ENCODE peak calls at places on chromosomes 5 and 9, in nine cellular contexts. One of them, this sample, is unnamed.

GRCh38 chr5:180873628-180874520 is 12.8 kb upstream of the ZFP62 start:
- DNase-seq in HepG2: no peak
- DNase-seq in BE2C: no peak
- DNase-seq in midbrain: no peak
- DNase-seq in GM10248: peak
- DNase-seq in adrenal gland: peak
- DNase-seq in iris pigment epithelial cell: peak
- DNase-seq in thoracic aorta: no peak
- DNase-seq in effector CD4-positive, alpha-beta T cell: no peak
- DNase-seq in this sample: peak

GRCh38 chr9:124629600-124629999 is 122.4 kb upstream of the NR5A1 start:
- DNase-seq in BE2C: no peak
- DNase-seq in adrenal gland: no peak
- DNase-seq in effector CD4-positive, alpha-beta T cell: no peak
- DNase-seq in thoracic aorta: no peak
- DNase-seq in GM10248: no peak
- DNase-seq in HepG2: no peak
- DNase-seq in iris pigment epithelial cell: peak
- DNase-seq in midbrain: no peak
- DNase-seq in this sample: no peak

GRCh38 chr9:91913986-91914385 is 36.0 kb downstream of the ROR2 start:
- DNase-seq in adrenal gland: no peak
- DNase-seq in iris pigment epithelial cell: no peak
- DNase-seq in midbrain: no peak
- DNase-seq in BE2C: no peak
- DNase-seq in HepG2: no peak
- DNase-seq in thoracic aorta: no peak
- DNase-seq in GM10248: no peak
- DNase-seq in effector CD4-positive, alpha-beta T cell: no peak
- DNase-seq in this sample: no peak

GRCh38 chr9:128055222-128056040 is 11.7 kb downstream of the NAIF1 start:
- DNase-seq in effector CD4-positive, alpha-beta T cell: no peak
- DNase-seq in GM10248: no peak
- DNase-seq in HepG2: no peak
- DNase-seq in BE2C: no peak
- DNase-seq in thoracic aorta: no peak
- DNase-seq in midbrain: peak
- DNase-seq in adrenal gland: peak
- DNase-seq in iris pigment epithelial cell: no peak
- DNase-seq in this sample: no peak

GRCh38 chr9:129626079-129626943 is at the start of gene NTMT1:
- DNase-seq in midbrain: peak
- DNase-seq in effector CD4-positive, alpha-beta T cell: peak
- DNase-seq in adrenal gland: peak
- DNase-seq in GM10248: peak
- DNase-seq in iris pigment epithelial cell: peak
- DNase-seq in BE2C: peak
- DNase-seq in HepG2: peak
- DNase-seq in thoracic aorta: no peak
- DNase-seq in this sample: peak

GRCh38 chr9:123825337-123825736 is 104.6 kb downstream of the DENND1A start:
- DNase-seq in adrenal gland: no peak
- DNase-seq in BE2C: peak
- DNase-seq in thoracic aorta: no peak
- DNase-seq in GM10248: no peak
- DNase-seq in HepG2: peak
- DNase-seq in midbrain: no peak
- DNase-seq in iris pigment epithelial cell: peak
- DNase-seq in effector CD4-positive, alpha-beta T cell: no peak
- DNase-seq in this sample: no peak

GRCh38 chr9:93264338-93265125 is 80.6 kb downstream of the WNK2 start:
- DNase-seq in thoracic aorta: no peak
- DNase-seq in effector CD4-positive, alpha-beta T cell: no peak
- DNase-seq in HepG2: no peak
- DNase-seq in midbrain: no peak
- DNase-seq in BE2C: no peak
- DNase-seq in GM10248: peak
- DNase-seq in adrenal gland: no peak
- DNase-seq in iris pigment epithelial cell: no peak
- DNase-seq in this sample: no peak

GRCh38 chr9:94859891-94860290 is 133.4 kb downstream of the AOPEP start:
- DNase-seq in BE2C: no peak
- DNase-seq in GM10248: no peak
- DNase-seq in midbrain: no peak
- DNase-seq in adrenal gland: no peak
- DNase-seq in effector CD4-positive, alpha-beta T cell: no peak
- DNase-seq in iris pigment epithelial cell: no peak
- DNase-seq in HepG2: no peak
- DNase-seq in thoracic aorta: no peak
- DNase-seq in this sample: no peak

GRCh38 chr5:102781359-102781758 is 26.3 kb downstream of the PAM start:
- DNase-seq in BE2C: no peak
- DNase-seq in GM10248: no peak
- DNase-seq in adrenal gland: no peak
- DNase-seq in HepG2: no peak
- DNase-seq in thoracic aorta: no peak
- DNase-seq in midbrain: no peak
- DNase-seq in iris pigment epithelial cell: no peak
- DNase-seq in effector CD4-positive, alpha-beta T cell: no peak
- DNase-seq in this sample: no peak

GRCh38 chr9:71120439-71121247 is 778 bp downstream of the TRPM3 start:
- DNase-seq in midbrain: no peak
- DNase-seq in effector CD4-positive, alpha-beta T cell: no peak
- DNase-seq in GM10248: no peak
- DNase-seq in adrenal gland: no peak
- DNase-seq in BE2C: no peak
- DNase-seq in HepG2: no peak
- DNase-seq in thoracic aorta: no peak
- DNase-seq in iris pigment epithelial cell: no peak
- DNase-seq in this sample: no peak

GRCh38 chr5:9337908-9338307 is 208.0 kb downstream of the SEMA5A start:
- DNase-seq in BE2C: no peak
- DNase-seq in HepG2: no peak
- DNase-seq in adrenal gland: no peak
- DNase-seq in GM10248: no peak
- DNase-seq in thoracic aorta: no peak
- DNase-seq in iris pigment epithelial cell: peak
- DNase-seq in effector CD4-positive, alpha-beta T cell: no peak
- DNase-seq in midbrain: peak
- DNase-seq in this sample: no peak

GRCh38 chr9:94681508-94681907 is 42.2 kb upstream of the FBP1 start:
- DNase-seq in GM10248: peak
- DNase-seq in adrenal gland: peak
- DNase-seq in iris pigment epithelial cell: peak
- DNase-seq in midbrain: peak
- DNase-seq in BE2C: peak
- DNase-seq in effector CD4-positive, alpha-beta T cell: peak
- DNase-seq in thoracic aorta: peak
- DNase-seq in HepG2: peak
- DNase-seq in this sample: peak

GRCh38 chr9:38081356-38082108 is 12.5 kb upstream of the SHB start:
- DNase-seq in HepG2: no peak
- DNase-seq in BE2C: no peak
- DNase-seq in effector CD4-positive, alpha-beta T cell: no peak
- DNase-seq in thoracic aorta: no peak
- DNase-seq in iris pigment epithelial cell: no peak
- DNase-seq in adrenal gland: no peak
- DNase-seq in GM10248: no peak
- DNase-seq in midbrain: no peak
- DNase-seq in this sample: no peak

GRCh38 chr9:114382951-114383865 is 4.6 kb downstream of the AKNA start:
- DNase-seq in GM10248: peak
- DNase-seq in BE2C: no peak
- DNase-seq in effector CD4-positive, alpha-beta T cell: peak
- DNase-seq in thoracic aorta: no peak
- DNase-seq in midbrain: peak
- DNase-seq in adrenal gland: no peak
- DNase-seq in HepG2: no peak
- DNase-seq in iris pigment epithelial cell: no peak
- DNase-seq in this sample: no peak

GRCh38 chr5:19977069-19977468 is 10.9 kb downstream of the CDH18 start:
- DNase-seq in iris pigment epithelial cell: no peak
- DNase-seq in adrenal gland: no peak
- DNase-seq in effector CD4-positive, alpha-beta T cell: no peak
- DNase-seq in midbrain: no peak
- DNase-seq in HepG2: no peak
- DNase-seq in thoracic aorta: no peak
- DNase-seq in GM10248: no peak
- DNase-seq in BE2C: peak
- DNase-seq in this sample: no peak

GRCh38 chr5:95446560-95447221 is 55.5 kb downstream of the FAM81B start:
- DNase-seq in HepG2: no peak
- DNase-seq in midbrain: no peak
- DNase-seq in BE2C: no peak
- DNase-seq in GM10248: no peak
- DNase-seq in effector CD4-positive, alpha-beta T cell: no peak
- DNase-seq in iris pigment epithelial cell: peak
- DNase-seq in adrenal gland: no peak
- DNase-seq in thoracic aorta: no peak
- DNase-seq in this sample: no peak

GRCh38 chr9:126674365-126675146 is 60.8 kb downstream of the LMX1B start:
- DNase-seq in GM10248: no peak
- DNase-seq in adrenal gland: no peak
- DNase-seq in BE2C: no peak
- DNase-seq in effector CD4-positive, alpha-beta T cell: no peak
- DNase-seq in midbrain: no peak
- DNase-seq in iris pigment epithelial cell: no peak
- DNase-seq in HepG2: no peak
- DNase-seq in thoracic aorta: no peak
- DNase-seq in this sample: no peak

GRCh38 chr5:169767938-169768337 is 130.9 kb downstream of the DOCK2 start:
- DNase-seq in GM10248: no peak
- DNase-seq in adrenal gland: peak
- DNase-seq in effector CD4-positive, alpha-beta T cell: no peak
- DNase-seq in iris pigment epithelial cell: no peak
- DNase-seq in BE2C: peak
- DNase-seq in thoracic aorta: no peak
- DNase-seq in midbrain: no peak
- DNase-seq in HepG2: no peak
- DNase-seq in this sample: peak

GRCh38 chr5:59817536-59817935 is 76.0 kb downstream of the PDE4D start:
- DNase-seq in iris pigment epithelial cell: no peak
- DNase-seq in BE2C: no peak
- DNase-seq in thoracic aorta: no peak
- DNase-seq in GM10248: no peak
- DNase-seq in midbrain: no peak
- DNase-seq in HepG2: no peak
- DNase-seq in adrenal gland: no peak
- DNase-seq in effector CD4-positive, alpha-beta T cell: no peak
- DNase-seq in this sample: no peak

GRCh38 chr9:112241491-112241890 is 66.4 kb upstream of the SUSD1 start:
- DNase-seq in iris pigment epithelial cell: peak
- DNase-seq in midbrain: no peak
- DNase-seq in effector CD4-positive, alpha-beta T cell: no peak
- DNase-seq in adrenal gland: no peak
- DNase-seq in HepG2: no peak
- DNase-seq in thoracic aorta: no peak
- DNase-seq in GM10248: no peak
- DNase-seq in BE2C: no peak
- DNase-seq in this sample: no peak

GRCh38 chr5:14781106-14781505 is 90.5 kb downstream of the ANKH start:
- DNase-seq in iris pigment epithelial cell: peak
- DNase-seq in adrenal gland: no peak
- DNase-seq in GM10248: peak
- DNase-seq in thoracic aorta: no peak
- DNase-seq in effector CD4-positive, alpha-beta T cell: no peak
- DNase-seq in BE2C: no peak
- DNase-seq in midbrain: no peak
- DNase-seq in HepG2: no peak
- DNase-seq in this sample: no peak

GRCh38 chr5:172502969-172503368 is 48.6 kb upstream of the SH3PXD2B start:
- DNase-seq in GM10248: no peak
- DNase-seq in effector CD4-positive, alpha-beta T cell: no peak
- DNase-seq in adrenal gland: no peak
- DNase-seq in thoracic aorta: no peak
- DNase-seq in midbrain: no peak
- DNase-seq in iris pigment epithelial cell: peak
- DNase-seq in HepG2: peak
- DNase-seq in BE2C: peak
- DNase-seq in this sample: peak

GRCh38 chr9:136791466-136792276 is 527 bp downstream of the TMEM141 start:
- DNase-seq in iris pigment epithelial cell: no peak
- DNase-seq in BE2C: peak
- DNase-seq in GM10248: peak
- DNase-seq in HepG2: peak
- DNase-seq in thoracic aorta: no peak
- DNase-seq in effector CD4-positive, alpha-beta T cell: peak
- DNase-seq in adrenal gland: peak
- DNase-seq in midbrain: no peak
- DNase-seq in this sample: peak

GRCh38 chr5:127647361-127647958 is 1.4 kb upstream of the CTXN3 start:
- DNase-seq in midbrain: no peak
- DNase-seq in HepG2: no peak
- DNase-seq in GM10248: no peak
- DNase-seq in effector CD4-positive, alpha-beta T cell: no peak
- DNase-seq in BE2C: no peak
- DNase-seq in iris pigment epithelial cell: no peak
- DNase-seq in thoracic aorta: no peak
- DNase-seq in adrenal gland: no peak
- DNase-seq in this sample: no peak

GRCh38 chr9:36264896-36265295 is 6.6 kb upstream of the GNE start:
- DNase-seq in thoracic aorta: no peak
- DNase-seq in iris pigment epithelial cell: no peak
- DNase-seq in effector CD4-positive, alpha-beta T cell: no peak
- DNase-seq in BE2C: no peak
- DNase-seq in adrenal gland: no peak
- DNase-seq in HepG2: no peak
- DNase-seq in GM10248: no peak
- DNase-seq in midbrain: no peak
- DNase-seq in this sample: no peak

GRCh38 chr9:38622083-38622674 is 1.8 kb upstream of the ANKRD18A start:
- DNase-seq in HepG2: peak
- DNase-seq in BE2C: peak
- DNase-seq in midbrain: no peak
- DNase-seq in effector CD4-positive, alpha-beta T cell: no peak
- DNase-seq in GM10248: no peak
- DNase-seq in thoracic aorta: no peak
- DNase-seq in iris pigment epithelial cell: no peak
- DNase-seq in adrenal gland: no peak
- DNase-seq in this sample: no peak

GRCh38 chr9:6413365-6414263 is 615 bp downstream of the UHRF2 start:
- DNase-seq in GM10248: no peak
- DNase-seq in BE2C: peak
- DNase-seq in effector CD4-positive, alpha-beta T cell: peak
- DNase-seq in iris pigment epithelial cell: peak
- DNase-seq in thoracic aorta: no peak
- DNase-seq in HepG2: no peak
- DNase-seq in midbrain: no peak
- DNase-seq in adrenal gland: no peak
- DNase-seq in this sample: peak

This sample was measured in small intestine.